ENCODE peak calls at places on chromosomes 12 and 14, in ten cellular contexts. G is SW 1271, F is cardiac muscle cell, O is NCI-H1092 treated with DMSO at 0.1 percent for 48 hours, D is esophagus squamous epithelium, J is HFF-Myc, S is GM06990, E is ecto neural progenitor cell, R is osteocyte, T is T-helper 1 cell. I is an unnamed sample.

GRCh38 chr12:79186506-79186905 is 321.9 kb downstream of the SYT1 start:
- DNase-seq in G (no peak), F (no peak), O (peak; percentile 49), D (no peak), J (no peak), S (no peak), E (no peak), R (no peak), T (no peak), I (no peak)

GRCh38 chr12:94205738-94206310 is 57.4 kb downstream of the PLXNC1 start:
- DNase-seq in G (no peak), F (no peak), O (no peak), D (no peak), J (no peak), S (peak; percentile 33), E (peak; percentile 17), R (no peak), T (no peak), I (no peak)

GRCh38 chr14:31263485-31264133 is 56.0 kb upstream of the HECTD1 start:
- DNase-seq in G (peak; percentile 55), F (peak; percentile 98), O (no peak), D (no peak), J (peak; percentile 90), S (no peak), E (no peak), R (peak; percentile 89), T (no peak), I (no peak)

GRCh38 chr14:71855399-71856036 is 76.7 kb upstream of the RGS6 start:
- DNase-seq in G (no peak), F (peak; percentile 85), O (peak; percentile 60), D (no peak), J (peak; percentile 51), S (peak; percentile 10), E (peak; percentile 60), R (no peak), T (no peak), I (peak; percentile 65)

GRCh38 chr14:52473557-52473956 is 78.7 kb downstream of the TXNDC16 start:
- DNase-seq in G (no peak), F (peak; percentile 63), O (peak; percentile 18), D (no peak), J (no peak), S (no peak), E (no peak), R (no peak), T (no peak), I (peak; percentile 37)

GRCh38 chr14:70188608-70189540 is at the start of gene SLC8A3:
- DNase-seq in G (no peak), F (peak; percentile 37), O (peak; percentile 78), D (no peak), J (no peak), S (peak; percentile 75), E (peak; percentile 79), R (no peak), T (no peak), I (peak; percentile 74)

GRCh38 chr12:18476866-18477265 is 215.5 kb downstream of the PIK3C2G start:
- DNase-seq in G (no peak), F (no peak), O (no peak), D (no peak), J (no peak), S (no peak), E (no peak), R (no peak), T (no peak), I (no peak)

GRCh38 chr12:19095331-19095730 is 34.2 kb upstream of the PLEKHA5 start:
- DNase-seq in G (no peak), F (peak; percentile 8), O (no peak), D (no peak), J (no peak), S (no peak), E (no peak), R (no peak), T (no peak), I (no peak)

GRCh38 chr12:93851245-93851665 is 174.1 kb downstream of the CRADD start:
- DNase-seq in G (no peak), F (no peak), O (no peak), D (no peak), J (no peak), S (peak; percentile 4), E (no peak), R (no peak), T (no peak), I (no peak)

GRCh38 chr12:1848741-1849140 is 28.4 kb downstream of the LRTM2 start:
- DNase-seq in G (no peak), F (no peak), O (no peak), D (no peak), J (no peak), S (no peak), E (no peak), R (no peak), T (no peak), I (no peak)

GRCh38 chr12:121538699-121539061 is 42.1 kb downstream of the KDM2B start:
- DNase-seq in G (no peak), F (no peak), O (no peak), D (no peak), J (no peak), S (peak; percentile 44), E (no peak), R (no peak), T (no peak), I (no peak)

GRCh38 chr12:100942984-100943749 is 148.6 kb downstream of the ANO4 start:
- DNase-seq in G (no peak), F (no peak), O (no peak), D (no peak), J (no peak), S (no peak), E (no peak), R (no peak), T (no peak), I (no peak)

GRCh38 chr14:93713726-93714405 is 74.4 kb downstream of the PRIMA1 start:
- DNase-seq in G (no peak), F (no peak), O (no peak), D (no peak), J (no peak), S (no peak), E (peak; percentile 43), R (peak; percentile 83), T (no peak), I (no peak)

GRCh38 chr12:107519906-107520859 is 165.4 kb upstream of the PWP1 start:
- DNase-seq in G (no peak), F (no peak), O (peak; percentile 59), D (no peak), J (no peak), S (no peak), E (peak; percentile 41), R (no peak), T (no peak), I (no peak)

GRCh38 chr14:51018521-51018920 is 74.2 kb upstream of the PYGL start:
- DNase-seq in G (no peak), F (peak; percentile 53), O (no peak), D (no peak), J (no peak), S (no peak), E (no peak), R (no peak), T (no peak), I (no peak)

GRCh38 chr12:131444220-131445164 is 266.4 kb upstream of the SFSWAP start:
- DNase-seq in G (no peak), F (no peak), O (no peak), D (no peak), J (no peak), S (no peak), E (peak; percentile 48), R (peak; percentile 84), T (no peak), I (no peak)

GRCh38 chr14:56199095-56199975 is 81.1 kb downstream of the PELI2 start:
- DNase-seq in G (no peak), F (peak; percentile 98), O (no peak), D (no peak), J (peak; percentile 96), S (peak; percentile 55), E (no peak), R (peak; percentile 72), T (no peak), I (peak; percentile 31)

GRCh38 chr12:131796754-131797587 is 31.2 kb upstream of the MMP17 start:
- DNase-seq in G (no peak), F (no peak), O (no peak), D (no peak), J (no peak), S (no peak), E (no peak), R (no peak), T (no peak), I (no peak)

GRCh38 chr14:24277606-24278321 is 6.4 kb upstream of the RABGGTA start:
- DNase-seq in G (no peak), F (no peak), O (no peak), D (no peak), J (no peak), S (no peak), E (no peak), R (no peak), T (no peak), I (no peak)

GRCh38 chr14:105861985-105862465 is 335.6 kb downstream of the TMEM121 start:
- DNase-seq in G (no peak), F (no peak), O (peak; percentile 3), D (no peak), J (no peak), S (peak; percentile 81), E (peak; percentile 11), R (peak; percentile 63), T (peak; percentile 0), I (peak; percentile 76)

GRCh38 chr12:80299976-80300375 is 144.1 kb upstream of the PTPRQ start:
- DNase-seq in G (no peak), F (no peak), O (no peak), D (no peak), J (no peak), S (peak; percentile 51), E (no peak), R (no peak), T (no peak), I (peak; percentile 20)

GRCh38 chr12:70831538-70831937 is 89.0 kb downstream of the PTPRR start:
- DNase-seq in G (no peak), F (peak; percentile 27), O (no peak), D (no peak), J (no peak), S (no peak), E (no peak), R (no peak), T (no peak), I (no peak)

GRCh38 chr14:99230271-99231141 is 41.5 kb downstream of the BCL11B start:
- DNase-seq in G (no peak), F (no peak), O (no peak), D (no peak), J (no peak), S (no peak), E (no peak), R (no peak), T (peak; percentile 82), I (no peak)

GRCh38 chr12:113996026-113996425 is 29.9 kb upstream of the RBM19 start:
- DNase-seq in G (no peak), F (no peak), O (no peak), D (no peak), J (no peak), S (no peak), E (peak; percentile 71), R (no peak), T (no peak), I (no peak)

GRCh38 chr12:2376855-2377657 is 324.3 kb downstream of the CACNA1C start:
- DNase-seq in G (no peak), F (no peak), O (peak; percentile 54), D (no peak), J (no peak), S (no peak), E (peak; percentile 68), R (no peak), T (no peak), I (no peak)

GRCh38 chr12:109625131-109625559 is 51.6 kb downstream of the MVK start:
- DNase-seq in G (no peak), F (peak; percentile 20), O (no peak), D (no peak), J (no peak), S (no peak), E (no peak), R (no peak), T (no peak), I (no peak)

GRCh38 chr12:110245278-110245868 is 35.7 kb upstream of the ATP2A2 start:
- DNase-seq in G (no peak), F (no peak), O (no peak), D (no peak), J (no peak), S (peak; percentile 33), E (no peak), R (no peak), T (peak; percentile 28), I (peak; percentile 55)

GRCh38 chr12:15164997-15165659 is 56.1 kb downstream of the RERG start:
- DNase-seq in G (no peak), F (peak; percentile 52), O (peak; percentile 45), D (no peak), J (no peak), S (no peak), E (no peak), R (peak; percentile 85), T (no peak), I (no peak)

I was measured in GM10248.